ENCODE peak calls at places on chromosomes 11 and 22, in seven cellular contexts. V is SK-N-SH, H is MM.1S, C is PC-3, Q is GM23248, E is GM23338, Y is OCI-LY7. G is an unnamed sample.

GRCh38 chr11:63888170-63889086 is 28.5 kb downstream of the RCOR2 start:
- DNase-seq in C (peak; percentile 86), Y (peak; percentile 82), Q (peak; percentile 78), V (no peak), E (peak; percentile 84), H (peak; percentile 88), G (peak; percentile 54)

GRCh38 chr11:47204633-47204989 is 10.2 kb upstream of the DDB2 start:
- DNase-seq in Y (no peak), E (peak; percentile 49), V (no peak), H (no peak), C (peak; percentile 85), Q (peak; percentile 81), G (no peak)

GRCh38 chr22:50486561-50487289 is at the start of gene MIOX:
- DNase-seq in E (no peak), C (no peak), Q (peak; percentile 40), H (no peak), V (no peak), Y (no peak), G (no peak)

GRCh38 chr11:128156486-128156885 is 430.9 kb downstream of the ETS1 start:
- DNase-seq in H (no peak), C (peak; percentile 62), V (no peak), Y (no peak), E (no peak), Q (no peak), G (peak; percentile 5)

GRCh38 chr11:65225284-65226102 is 36.3 kb upstream of the POLA2 start:
- DNase-seq in H (peak; percentile 61), Q (peak; percentile 85), V (peak; percentile 87), C (no peak), E (peak; percentile 88), Y (peak; percentile 67), G (peak; percentile 81)

GRCh38 chr11:58059011-58059358 is 28.2 kb downstream of the OR6Q1 start:
- DNase-seq in H (no peak), V (no peak), Y (no peak), C (peak; percentile 64), Q (peak; percentile 89), E (peak; percentile 80), G (peak; percentile 56)

GRCh38 chr22:25485626-25486545 is 78.6 kb upstream of the GRK3 start:
- DNase-seq in Y (no peak), H (no peak), E (no peak), V (no peak), C (no peak), Q (no peak), G (no peak)

GRCh38 chr11:113873241-113873626 is 2.1 kb downstream of the USP28 start:
- DNase-seq in E (peak; percentile 27), Y (no peak), C (no peak), Q (no peak), V (no peak), H (no peak), G (peak; percentile 30)

GRCh38 chr11:63919267-63920125 is 2.5 kb upstream of the RCOR2 start:
- DNase-seq in H (no peak), Q (peak; percentile 53), E (peak; percentile 96), C (no peak), Y (no peak), V (peak; percentile 55), G (peak; percentile 94)

GRCh38 chr11:128745296-128746183 is 51.7 kb downstream of the FLI1 start:
- DNase-seq in H (no peak), C (no peak), V (no peak), Y (no peak), E (peak; percentile 24), Q (peak; percentile 87), G (no peak)

GRCh38 chr22:22507743-22508273 is 734 bp downstream of the ZNF280B start:
- DNase-seq in Y (peak; percentile 27), Q (no peak), E (peak; percentile 33), H (no peak), C (no peak), V (no peak), G (peak; percentile 45)

GRCh38 chr11:132686827-132687370 is 845.4 kb downstream of the OPCML start:
- DNase-seq in V (no peak), H (no peak), E (no peak), Q (no peak), C (no peak), Y (no peak), G (no peak)

GRCh38 chr11:59960502-59961381 is 3.1 kb upstream of the OOSP4A start:
- DNase-seq in V (peak; percentile 12), Y (no peak), Q (no peak), C (no peak), E (no peak), H (no peak), G (no peak)

GRCh38 chr11:96122601-96123044 is 198.7 kb upstream of the MTMR2 start:
- DNase-seq in H (no peak), E (no peak), Q (peak; percentile 55), C (peak; percentile 35), V (no peak), Y (no peak), G (no peak)

GRCh38 chr11:13015753-13016152 is 6.6 kb downstream of the RASSF10 start:
- DNase-seq in E (peak; percentile 33), H (no peak), C (no peak), V (no peak), Y (no peak), Q (no peak), G (no peak)

GRCh38 chr11:127106142-127106541 is 105.6 kb upstream of the KIRREL3 start:
- DNase-seq in H (no peak), V (no peak), Y (no peak), Q (peak; percentile 11), C (no peak), E (peak; percentile 28), G (peak; percentile 72)

GRCh38 chr11:12808519-12808918 is 134.3 kb downstream of the TEAD1 start:
- DNase-seq in E (no peak), V (no peak), Q (peak; percentile 78), C (peak; percentile 62), Y (no peak), H (peak; percentile 77), G (no peak)

GRCh38 chr11:81342956-81343355 is 1390.7 kb downstream of the FAM181B start:
- DNase-seq in V (no peak), H (no peak), Q (no peak), E (no peak), Y (no peak), C (no peak), G (peak; percentile 2)

GRCh38 chr22:39448205-39449054 is 8.4 kb upstream of the MGAT3 start:
- DNase-seq in E (no peak), Y (peak; percentile 48), H (peak; percentile 38), V (no peak), C (peak; percentile 26), Q (no peak), G (no peak)

GRCh38 chr11:67284811-67285540 is 4.1 kb upstream of the ANKRD13D start:
- DNase-seq in H (no peak), Q (no peak), C (no peak), E (no peak), Y (no peak), V (no peak), G (no peak)

GRCh38 chr11:74673956-74674355 is 57.3 kb downstream of the CHRDL2 start:
- DNase-seq in H (no peak), E (no peak), Q (no peak), V (no peak), C (no peak), Y (no peak), G (no peak)

GRCh38 chr22:19632671-19633148 is 81.6 kb upstream of the SEPTIN5 start:
- DNase-seq in Q (peak; percentile 20), Y (no peak), V (peak; percentile 7), C (no peak), H (no peak), E (no peak), G (no peak)

GRCh38 chr11:1508986-1509385 is 22.4 kb upstream of the MOB2 start:
- DNase-seq in Q (no peak), C (no peak), Y (no peak), E (no peak), H (no peak), V (no peak), G (no peak)

GRCh38 chr11:3635641-3636375 is 6.0 kb downstream of the ART5 start:
- DNase-seq in H (no peak), Q (no peak), Y (no peak), E (no peak), V (no peak), C (no peak), G (no peak)

GRCh38 chr11:76231339-76231738 is 25.0 kb upstream of the WNT11 start:
- DNase-seq in C (no peak), V (no peak), H (no peak), E (no peak), Q (peak; percentile 20), Y (no peak), G (no peak)

GRCh38 chr11:69958308-69958707 is 119.8 kb upstream of the ANO1 start:
- DNase-seq in Q (no peak), C (peak; percentile 59), Y (no peak), V (no peak), H (no peak), E (no peak), G (no peak)

GRCh38 chr11:18384157-18384641 is 10.2 kb upstream of the LDHA start:
- DNase-seq in Q (peak; percentile 91), C (peak; percentile 87), Y (peak; percentile 45), H (peak; percentile 79), E (no peak), V (peak; percentile 74), G (peak; percentile 12)

GRCh38 chr22:30262917-30263741 is 3.5 kb downstream of the OSM start:
- DNase-seq in C (peak; percentile 72), E (peak; percentile 95), Y (peak; percentile 80), V (peak; percentile 92), Q (peak; percentile 68), H (peak; percentile 64), G (peak; percentile 89)

GRCh38 chr11:114140826-114141225 is 81.3 kb downstream of the ZBTB16 start:
- DNase-seq in V (no peak), C (no peak), Q (no peak), Y (no peak), E (no peak), H (no peak), G (no peak)

DNA sequence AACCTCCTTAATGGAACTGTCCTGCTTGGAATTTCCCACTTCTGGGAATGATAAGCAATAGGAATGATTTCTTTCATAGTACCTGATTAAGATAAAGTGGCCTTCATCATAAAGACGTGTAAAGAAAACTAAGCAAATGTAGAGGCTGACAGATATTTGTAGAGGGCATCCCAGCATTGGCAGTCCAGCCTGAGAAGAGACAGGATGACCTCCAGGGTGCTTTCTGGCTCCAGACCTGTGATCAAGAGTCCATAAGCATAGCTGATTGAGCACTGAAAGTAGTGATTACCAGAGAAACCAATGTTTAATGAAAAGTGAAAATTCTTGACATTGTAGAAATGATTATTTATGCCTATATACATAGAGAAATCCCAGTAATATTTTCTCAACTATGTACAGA is 33.6 kb downstream of the YAP1 start:
- DNase-seq in Y (no peak), V (no peak), H (no peak), E (no peak), Q (no peak), C (no peak), G (no peak)
- H3K27ac ChIP-seq in Y (no peak overlapping the region), V (no peak overlapping the region), H (no peak overlapping the region), E (no peak overlapping the region), Q (peak overlapping the region; percentile 76), C (no peak overlapping the region), G (no peak overlapping the region)

GRCh38 chr11:71305451-71306125 is 53.2 kb upstream of the SHANK2 start:
- DNase-seq in E (no peak), Y (no peak), C (no peak), V (no peak), H (no peak), Q (peak; percentile 16), G (no peak)
- TF ChIP-seq EZH2phosphoT487 in E (no peak), Y (no peak), C (no peak), V (no peak), H (no peak), Q (no peak), G (no peak)

GRCh38 chr22:28798810-28799124 is 1.6 kb downstream of the XBP1 start:
- DNase-seq in V (no peak), Y (no peak), H (no peak), E (no peak), Q (no peak), C (no peak), G (no peak)
- H3K4me1 ChIP-seq in V (peaks cover 11% of the 10 kb centered on the region), Y (peaks cover 39% of the 10 kb centered on the region), H (peaks cover 53% of the 10 kb centered on the region), E (peaks cover 10% of the 10 kb centered on the region), Q (peaks cover 30% of the 10 kb centered on the region), C (peaks cover 14% of the 10 kb centered on the region), G (peaks cover 20% of the 10 kb centered on the region)

GRCh38 chr11:86999388-86999787 is 38.3 kb upstream of the TMEM135 start:
- DNase-seq in V (no peak), C (no peak), H (no peak), E (no peak), Y (no peak), Q (no peak), G (no peak)
- H3K27ac ChIP-seq in V (no peak overlapping the region), C (no peak overlapping the region), H (no peak overlapping the region), E (no peak overlapping the region), Y (no peak overlapping the region), Q (no peak overlapping the region), G (no peak overlapping the region)

G was measured in neural progenitor cell.